ENCODE peak calls at places on chromosomes 16 and 17, in six cellular contexts. A, F, B, H, J and O are unnamed samples. For H3K36me3, the result is how much of the 10 kb centered on the place peaks cover.

GRCh38 chr17:17947966-17948365 is 24.2 kb downstream of the TOM1L2 start:
- DNase-seq in B (no peak), H (no peak), F (no peak), J (no peak), A (peak), O (no peak)

GRCh38 chr16:48047755-48048154 is 108.0 kb downstream of the ABCC12 start:
- DNase-seq in J (no peak), F (no peak), B (no peak), A (no peak), H (no peak), O (no peak)

GRCh38 chr17:80921741-80922579 is 69.7 kb upstream of the CHMP6 start:
- DNase-seq in B (no peak), J (no peak), F (peak), A (no peak), H (no peak), O (no peak)

GRCh38 chr17:14337596-14338079 is 36.8 kb downstream of the HS3ST3B1 start:
- DNase-seq in F (no peak), H (no peak), B (no peak), J (no peak), A (no peak), O (no peak)

GRCh38 chr17:7328840-7329359 is at the start of gene NEURL4:
- DNase-seq in B (no peak), J (no peak), F (no peak), H (no peak), A (no peak), O (no peak)

GRCh38 chr17:74807376-74807775 is 31.2 kb upstream of the NAT9 start:
- DNase-seq in J (no peak), H (no peak), F (peak), B (no peak), A (no peak), O (no peak)

GRCh38 chr17:41967921-41968578 is 1.5 kb downstream of the CNP start:
- DNase-seq in J (no peak), A (no peak), B (no peak), H (no peak), F (no peak), O (no peak)

GRCh38 chr17:31672161-31672819 is 186.8 kb downstream of the COPRS start:
- DNase-seq in F (no peak), A (no peak), B (no peak), H (no peak), J (no peak), O (no peak)

GRCh38 chr17:55825213-55825612 is 74.4 kb downstream of the PCTP start:
- DNase-seq in B (no peak), J (peak), H (no peak), A (no peak), F (no peak), O (no peak)

GRCh38 chr16:88454315-88455057 is 1.4 kb downstream of the ZFPM1 start:
- DNase-seq in B (no peak), F (peak), A (no peak), J (no peak), H (no peak), O (no peak)

DNA sequence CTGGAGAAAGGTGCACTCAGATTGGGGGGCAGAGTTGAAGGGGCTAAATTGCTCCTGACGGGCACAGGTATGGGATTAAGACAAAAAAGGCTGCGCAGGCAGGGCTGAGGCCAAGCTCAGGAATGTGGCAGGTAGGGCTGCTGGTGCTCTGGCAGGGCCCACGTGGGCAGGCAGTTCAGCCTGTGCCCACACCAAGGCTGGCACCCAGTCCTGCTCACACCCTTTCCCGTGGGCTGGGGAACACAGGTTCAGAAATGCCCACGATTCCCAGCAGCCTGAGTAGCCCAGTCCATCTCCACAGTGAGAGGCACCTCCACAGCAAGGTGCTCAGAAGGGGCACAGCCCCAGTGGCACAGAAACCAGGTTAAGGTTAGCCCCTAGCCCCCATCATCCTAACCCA is 4.4 kb downstream of the HDAC5 start:
- DNase-seq in J (no peak), H (no peak), A (no peak), B (no peak), F (no peak), O (no peak)
- H3K36me3 ChIP-seq in J (under half), H (under half), A (under half), B (under half), F (under half), O (under half)

DNA sequence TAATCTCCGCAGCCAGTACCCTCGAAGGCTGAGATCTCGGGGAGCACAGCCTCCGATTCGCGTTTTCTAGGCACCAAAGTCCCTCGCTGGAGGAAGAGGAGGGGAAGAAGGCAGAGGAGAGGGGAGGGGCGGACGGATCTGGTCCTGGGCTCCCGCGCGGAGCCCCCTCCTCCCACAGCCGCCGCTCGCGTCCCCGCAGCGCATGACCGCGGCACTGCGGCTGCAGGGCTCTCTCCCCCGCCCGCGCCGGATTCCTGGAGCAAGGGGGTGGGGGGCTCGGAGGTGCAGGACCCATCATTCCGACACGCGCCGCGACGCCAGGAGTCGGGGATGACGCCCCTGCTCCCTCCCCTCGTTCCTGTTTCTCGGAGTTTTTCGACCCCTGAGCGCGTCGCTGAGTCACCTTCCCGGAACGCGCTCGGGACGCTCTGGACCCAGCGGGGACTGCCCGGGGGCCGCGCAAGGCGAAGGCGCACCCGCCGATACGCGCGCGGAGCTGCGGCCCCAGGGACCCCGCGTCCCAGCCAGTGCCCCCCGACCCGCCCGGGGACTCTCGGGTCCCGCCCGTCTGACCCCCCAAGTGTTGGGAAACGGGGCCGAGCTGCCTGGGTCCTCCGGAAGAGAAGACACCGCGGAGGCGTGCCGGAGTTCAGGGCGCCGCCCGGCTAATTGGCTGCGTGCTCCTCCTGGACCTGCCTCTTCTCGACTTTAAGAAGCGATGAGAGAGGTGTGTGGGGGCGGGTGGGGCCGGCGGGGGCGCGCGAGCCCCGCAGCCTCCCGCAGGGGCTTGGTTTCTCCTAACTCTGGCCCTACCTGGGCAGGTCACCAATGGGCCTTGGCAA is 1.4 kb upstream of the SPHK1 start:
- DNase-seq in B (peak), H (no peak), J (peak), F (peak), A (peak), O (no peak)
- TF ChIP-seq USF2 in B (no peak), H (no peak), J (no peak), F (no peak), A (peak), O (no peak)

DNA sequence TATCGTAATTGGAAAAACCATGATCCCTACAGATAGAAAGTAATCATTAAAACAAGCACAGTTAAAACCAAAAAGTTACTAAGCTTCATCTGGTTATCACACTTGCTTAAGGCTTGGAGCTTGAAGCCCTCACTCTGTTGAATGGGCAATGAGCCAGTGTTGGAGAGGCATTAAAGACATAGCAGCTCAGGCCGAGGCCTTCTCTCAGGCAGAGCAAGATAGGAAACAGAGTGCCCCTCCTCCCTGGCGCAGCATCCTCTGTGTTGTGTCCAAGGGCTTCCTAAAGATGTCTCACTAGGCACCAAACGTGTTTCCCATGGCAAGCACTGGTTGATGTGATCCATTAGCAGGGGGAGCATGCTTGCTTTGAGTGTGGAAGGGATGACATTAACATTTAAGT is 34.9 kb upstream of the LGALS9 start:
- DNase-seq in A (peak), B (no peak), J (no peak), F (no peak), H (no peak), O (no peak)
- H3K36me3 ChIP-seq in A (half or more), B (half or more), J (under half), F (under half), H (under half), O (under half)

GRCh38 chr17:77867976-77868713 is 90.4 kb upstream of the TNRC6C start:
- DNase-seq in A (no peak), H (no peak), J (no peak), F (no peak), B (no peak), O (no peak)

GRCh38 chr17:77872199-77872598 is 86.3 kb upstream of the TNRC6C start:
- DNase-seq in A (no peak), F (no peak), B (no peak), J (no peak), H (no peak), O (no peak)

GRCh38 chr17:77869665-77870132 is 88.8 kb upstream of the TNRC6C start:
- DNase-seq in J (no peak), F (no peak), A (no peak), H (peak), B (no peak), O (no peak)

GRCh38 chr17:77867308-77867781 is 91.2 kb upstream of the TNRC6C start:
- DNase-seq in H (no peak), J (no peak), B (no peak), F (no peak), A (no peak), O (no peak)

DNA sequence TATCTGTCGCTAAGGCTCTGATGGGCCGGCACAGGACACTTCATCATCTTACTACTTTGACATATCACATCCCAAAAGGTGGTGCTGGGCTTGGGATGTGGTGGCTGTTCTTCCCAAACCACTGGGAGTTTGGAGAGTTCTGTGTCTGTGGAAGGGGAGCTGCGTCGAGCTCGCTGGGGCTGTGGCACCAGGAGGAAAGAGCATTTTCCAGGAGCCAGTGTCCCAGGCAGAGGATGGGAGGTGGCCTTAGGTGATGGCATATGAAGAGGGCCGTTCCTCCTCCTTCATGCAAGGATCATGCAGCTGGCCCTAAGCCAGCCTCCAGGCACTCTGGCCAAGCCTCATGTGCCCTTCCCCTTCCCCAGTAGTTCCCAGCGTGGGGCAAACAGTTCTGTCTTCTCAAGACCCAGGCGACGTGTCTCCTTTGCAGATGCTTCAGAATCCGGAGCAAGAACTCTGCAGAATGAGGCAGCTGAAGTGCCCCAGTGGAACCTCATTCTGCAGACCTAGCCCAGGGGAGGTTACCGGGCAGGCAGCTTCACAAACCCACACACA is 89.4 kb upstream of the TNRC6C start:
- DNase-seq in A (no peak), H (no peak), F (no peak), J (no peak), B (no peak), O (no peak)
- TF ChIP-seq USF2 in A (no peak), H (no peak), F (no peak), J (no peak), B (no peak), O (no peak)

GRCh38 chr17:78817123-78817522 is 23.5 kb downstream of the USP36 start:
- DNase-seq in J (no peak), H (no peak), A (no peak), B (no peak), F (no peak), O (no peak)
- H3K36me3 ChIP-seq in J (half or more), H (under half), A (half or more), B (half or more), F (half or more), O (half or more)

DNA sequence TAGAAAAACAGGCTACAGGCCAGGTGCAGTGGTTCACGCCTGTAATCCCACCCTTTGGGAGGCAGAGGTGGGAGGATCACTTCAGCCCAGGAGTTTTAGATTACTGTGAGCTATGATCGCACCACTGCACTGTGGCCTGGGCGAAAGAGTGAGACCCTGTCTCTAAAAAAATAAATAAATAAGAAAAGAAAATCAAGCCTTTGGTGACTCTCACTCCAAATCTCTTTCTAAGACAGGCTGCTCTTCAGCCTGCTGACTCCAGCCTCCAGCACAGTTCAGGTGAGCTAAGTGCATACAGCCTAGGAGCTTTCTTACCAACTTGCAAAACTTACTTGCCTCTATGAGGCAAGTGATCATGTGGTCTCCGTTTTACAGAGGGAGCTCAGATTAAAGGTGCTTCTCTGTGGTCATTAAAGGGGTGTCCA is 1.1 kb downstream of the ABCC3 start:
- DNase-seq in B (no peak), A (no peak), F (peak), H (no peak), J (no peak), O (no peak)
- TF ChIP-seq USF2 in B (no peak), A (no peak), F (no peak), H (no peak), J (no peak), O (no peak)

GRCh38 chr17:4717791-4718190 is 7.4 kb downstream of the ARRB2 start:
- DNase-seq in H (no peak), F (no peak), B (no peak), J (no peak), A (no peak), O (no peak)
- H3K36me3 ChIP-seq in H (under half), F (under half), B (under half), J (under half), A (under half), O (under half)

GRCh38 chr16:82583415-82583814 is 43.4 kb upstream of the CDH13 start:
- DNase-seq in A (peak), F (no peak), H (no peak), J (no peak), B (no peak), O (no peak)

GRCh38 chr16:82580293-82580900 is 46.4 kb upstream of the CDH13 start:
- DNase-seq in H (no peak), A (no peak), F (peak), J (peak), B (no peak), O (no peak)

GRCh38 chr16:82584553-82585152 is 42.1 kb upstream of the CDH13 start:
- DNase-seq in J (no peak), A (no peak), H (no peak), F (no peak), B (no peak), O (no peak)

GRCh38 chr16:82585675-82586074 is 41.1 kb upstream of the CDH13 start:
- DNase-seq in B (no peak), J (no peak), A (peak), F (no peak), H (no peak), O (no peak)

DNA sequence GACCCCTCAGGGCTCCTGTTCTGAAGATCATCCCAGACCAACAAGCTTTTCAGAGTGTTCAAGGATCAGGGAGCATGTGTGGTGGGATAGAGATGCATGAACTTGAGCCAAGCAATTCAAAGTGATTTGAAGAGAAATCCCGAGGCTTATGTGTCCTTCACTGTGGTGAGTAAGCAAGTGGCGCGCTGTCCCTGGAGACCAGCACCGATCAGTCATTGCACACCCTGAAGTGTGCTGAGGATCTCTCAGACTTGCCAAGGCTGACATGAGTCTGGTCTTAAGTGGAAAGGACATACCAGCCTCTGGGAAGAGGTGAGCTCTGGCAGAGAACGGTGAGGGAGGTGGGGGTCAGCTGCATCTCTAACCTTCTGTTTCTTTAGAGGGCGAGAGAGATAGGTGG is 43.8 kb upstream of the CDH13 start:
- DNase-seq in B (no peak), H (no peak), J (no peak), A (no peak), F (no peak), O (no peak)
- TF ChIP-seq USF2 in B (no peak), H (no peak), J (no peak), A (no peak), F (no peak), O (no peak)

DNA sequence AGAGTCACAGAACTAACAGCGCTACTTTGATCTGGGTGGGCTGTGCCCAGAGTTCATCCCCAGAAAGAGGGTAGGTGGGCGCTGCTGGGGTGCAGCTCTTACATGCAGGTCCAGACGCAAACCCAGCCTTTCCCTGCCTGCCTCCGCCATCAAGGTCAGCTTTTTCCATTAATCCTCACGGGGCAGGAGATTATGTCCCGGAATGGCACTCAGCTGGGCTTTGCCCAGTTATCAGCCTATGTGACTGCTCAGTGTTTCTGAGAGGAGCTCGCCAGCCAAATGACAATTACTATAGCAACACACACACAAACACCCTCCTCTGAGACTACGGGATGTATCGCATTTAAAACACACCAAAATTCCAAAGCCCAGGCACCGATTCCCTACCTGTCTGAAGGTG is 20.1 kb downstream of the GLYR1 start:
- DNase-seq in J (no peak), A (no peak), H (no peak), B (no peak), F (no peak), O (no peak)
- H3K36me3 ChIP-seq in J (under half), A (half or more), H (under half), B (half or more), F (half or more), O (under half)

GRCh38 chr16:10896723-10897122 is 19.7 kb downstream of the CIITA start:
- DNase-seq in B (no peak), F (no peak), A (no peak), J (no peak), H (no peak), O (no peak)

GRCh38 chr16:10895053-10895946 is 18.3 kb downstream of the CIITA start:
- DNase-seq in A (peak), F (no peak), B (peak), J (peak), H (no peak), O (peak)

GRCh38 chr16:10896165-10896564 is 19.2 kb downstream of the CIITA start:
- DNase-seq in B (no peak), A (no peak), H (no peak), J (no peak), F (no peak), O (no peak)

GRCh38 chr16:10892782-10893181 is 15.8 kb downstream of the CIITA start:
- DNase-seq in A (no peak), B (no peak), J (no peak), F (no peak), H (no peak), O (no peak)

DNA sequence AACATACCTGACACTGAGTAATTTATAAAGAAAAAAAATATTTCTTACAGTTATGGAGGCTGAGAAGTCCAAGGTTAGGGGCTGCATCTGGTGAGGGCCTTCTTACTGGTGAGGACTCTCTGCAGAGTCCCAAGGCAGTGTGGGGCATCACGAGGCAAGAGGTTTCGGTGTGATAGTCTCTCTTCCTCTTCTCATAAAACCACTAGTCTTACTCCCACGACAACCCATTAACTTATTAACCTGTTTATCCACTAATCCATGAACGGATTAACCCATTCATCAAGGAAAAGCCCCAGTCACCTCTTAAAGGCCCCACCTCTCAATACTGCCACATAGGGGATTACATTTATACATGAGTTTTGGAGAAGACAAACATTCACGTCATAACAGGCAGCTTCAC is 20.1 kb downstream of the CIITA start:
- DNase-seq in B (no peak), J (no peak), A (no peak), F (no peak), H (no peak), O (no peak)
- TF ChIP-seq USF2 in B (no peak), J (no peak), A (no peak), F (no peak), H (no peak), O (no peak)